ENCODE peak calls at places on chromosome 18, in eight cellular contexts. I, N, P, D, U, S, G and K are unnamed samples.

GRCh38 chr18:21004721-21005120 is 106.9 kb downstream of the ROCK1 start:
- DNase-seq in I (peak), N (no peak), P (no peak), D (no peak), U (peak), S (peak), G (no peak), K (peak)

GRCh38 chr18:58221060-58221725 is 177.2 kb downstream of the NEDD4L start:
- DNase-seq in I (peak), N (no peak), P (no peak), D (no peak), U (peak), S (peak), G (no peak), K (peak)

GRCh38 chr18:49020129-49020528 is 69.4 kb upstream of the SMAD7 start:
- DNase-seq in I (no peak), N (no peak), P (peak), D (no peak), U (no peak), S (no peak), G (peak), K (no peak)

GRCh38 chr18:75088021-75088506 is 120.9 kb downstream of the PTGR3 start:
- DNase-seq in I (no peak), N (no peak), P (no peak), D (no peak), U (no peak), S (no peak), G (no peak), K (no peak)

GRCh38 chr18:24168496-24168895 is 29.6 kb downstream of the CABYR start:
- DNase-seq in I (no peak), N (no peak), P (no peak), D (no peak), U (no peak), S (peak), G (no peak), K (no peak)

GRCh38 chr18:76361219-76361618 is 133.8 kb downstream of the ZNF516 start:
- DNase-seq in I (no peak), N (no peak), P (no peak), D (no peak), U (no peak), S (no peak), G (no peak), K (no peak)

GRCh38 chr18:50687491-50687890 is 127.6 kb downstream of the MAPK4 start:
- DNase-seq in I (no peak), N (no peak), P (peak), D (no peak), U (no peak), S (no peak), G (no peak), K (no peak)

GRCh38 chr18:26526966-26527234 is 21.5 kb downstream of the KCTD1 start:
- DNase-seq in I (no peak), N (no peak), P (no peak), D (no peak), U (no peak), S (no peak), G (no peak), K (no peak)

GRCh38 chr18:12376034-12376717 is 851 bp downstream of the AFG3L2 start:
- DNase-seq in I (peak), N (peak), P (no peak), D (no peak), U (peak), S (no peak), G (peak), K (peak)

GRCh38 chr18:27378396-27379094 is 193.4 kb upstream of the CHST9 start:
- DNase-seq in I (peak), N (no peak), P (no peak), D (no peak), U (peak), S (peak), G (no peak), K (peak)

GRCh38 chr18:49726564-49726963 is 86.8 kb downstream of the ACAA2 start:
- DNase-seq in I (no peak), N (no peak), P (no peak), D (no peak), U (no peak), S (no peak), G (no peak), K (no peak)

GRCh38 chr18:38450876-38451275 is 885.3 kb upstream of the CELF4 start:
- DNase-seq in I (no peak), N (no peak), P (no peak), D (no peak), U (no peak), S (peak), G (no peak), K (no peak)

GRCh38 chr18:48741866-48742265 is 203.0 kb downstream of the CTIF start:
- DNase-seq in I (no peak), N (no peak), P (no peak), D (no peak), U (peak), S (no peak), G (no peak), K (no peak)

GRCh38 chr18:37299471-37300304 is 265.9 kb downstream of the CELF4 start:
- DNase-seq in I (peak), N (no peak), P (peak), D (no peak), U (peak), S (peak), G (peak), K (peak)

GRCh38 chr18:7133181-7133580 is 15.6 kb upstream of the LAMA1 start:
- DNase-seq in I (peak), N (no peak), P (no peak), D (no peak), U (peak), S (peak), G (no peak), K (no peak)

GRCh38 chr18:35497006-35497333 is 790 bp downstream of the INO80C start:
- DNase-seq in I (peak), N (no peak), P (no peak), D (peak), U (peak), S (peak), G (peak), K (no peak)

GRCh38 chr18:46660955-46661749 is 4.1 kb upstream of the LOXHD1 start:
- DNase-seq in I (peak), N (peak), P (no peak), D (peak), U (peak), S (peak), G (peak), K (no peak)

GRCh38 chr18:47251289-47252120 is at the start of gene SKOR2:
- DNase-seq in I (no peak), N (peak), P (no peak), D (no peak), U (peak), S (peak), G (no peak), K (no peak)

GRCh38 chr18:55582325-55582724 is 5.7 kb downstream of the TCF4 start:
- DNase-seq in I (no peak), N (peak), P (no peak), D (no peak), U (no peak), S (peak), G (no peak), K (no peak)

GRCh38 chr18:67742525-67742924 is 226.0 kb upstream of the DSEL start:
- DNase-seq in I (no peak), N (no peak), P (no peak), D (no peak), U (no peak), S (no peak), G (no peak), K (no peak)

GRCh38 chr18:74709451-74709850 is 111.8 kb downstream of the ZNF407 start:
- DNase-seq in I (no peak), N (no peak), P (no peak), D (no peak), U (no peak), S (no peak), G (no peak), K (no peak)

GRCh38 chr18:49178736-49179135 is 228.0 kb upstream of the SMAD7 start:
- DNase-seq in I (peak), N (peak), P (no peak), D (no peak), U (peak), S (no peak), G (no peak), K (peak)

GRCh38 chr18:67485655-67486054 is 30.9 kb downstream of the DSEL start:
- DNase-seq in I (no peak), N (no peak), P (no peak), D (no peak), U (no peak), S (no peak), G (no peak), K (no peak)

GRCh38 chr18:49921278-49922037 is 108.1 kb upstream of the ACAA2 start:
- DNase-seq in I (peak), N (no peak), P (no peak), D (no peak), U (peak), S (peak), G (no peak), K (no peak)

GRCh38 chr18:49076767-49077166 is 126.0 kb upstream of the SMAD7 start:
- DNase-seq in I (no peak), N (no peak), P (no peak), D (no peak), U (no peak), S (no peak), G (no peak), K (no peak)

GRCh38 chr18:13389491-13390131 is 171.1 kb downstream of the LDLRAD4 start:
- DNase-seq in I (no peak), N (no peak), P (no peak), D (no peak), U (no peak), S (no peak), G (peak), K (no peak)

GRCh38 chr18:38884050-38884449 is 1318.5 kb upstream of the CELF4 start:
- DNase-seq in I (no peak), N (no peak), P (no peak), D (no peak), U (no peak), S (no peak), G (no peak), K (no peak)

GRCh38 chr18:31427010-31427409 is 20.5 kb upstream of the DSG3 start:
- DNase-seq in I (no peak), N (no peak), P (no peak), D (no peak), U (no peak), S (no peak), G (no peak), K (no peak)

GRCh38 chr18:7090771-7091170 is 26.8 kb downstream of the LAMA1 start:
- DNase-seq in I (no peak), N (no peak), P (no peak), D (no peak), U (no peak), S (peak), G (no peak), K (no peak)

GRCh38 chr18:60292186-60292585 is 80.4 kb downstream of the MC4R start:
- DNase-seq in I (no peak), N (no peak), P (no peak), D (no peak), U (no peak), S (no peak), G (no peak), K (no peak)

GRCh38 chr18:48153641-48154481 is 223.4 kb upstream of the SMAD2 start:
- DNase-seq in I (peak), N (no peak), P (no peak), D (no peak), U (no peak), S (peak), G (peak), K (peak)

GRCh38 chr18:74806700-74807416 is 209.2 kb downstream of the ZNF407 start:
- DNase-seq in I (peak), N (no peak), P (no peak), D (no peak), U (peak), S (peak), G (no peak), K (peak)

GRCh38 chr18:64785686-64786085 is 636.8 kb upstream of the LINC00305 start:
- DNase-seq in I (no peak), N (no peak), P (no peak), D (no peak), U (no peak), S (no peak), G (no peak), K (no peak)

GRCh38 chr18:65752625-65753325 is 2.0 kb downstream of the CDH7 start:
- DNase-seq in I (no peak), N (no peak), P (no peak), D (no peak), U (no peak), S (no peak), G (no peak), K (no peak)

GRCh38 chr18:6976935-6977334 is 140.7 kb downstream of the LAMA1 start:
- DNase-seq in I (no peak), N (no peak), P (no peak), D (no peak), U (no peak), S (no peak), G (no peak), K (no peak)

GRCh38 chr18:22946841-22947240 is 13.7 kb downstream of the RBBP8 start:
- DNase-seq in I (peak), N (no peak), P (no peak), D (no peak), U (peak), S (no peak), G (no peak), K (no peak)

GRCh38 chr18:59783138-59783537 is 85.9 kb upstream of the CCBE1 start:
- DNase-seq in I (peak), N (peak), P (no peak), D (peak), U (peak), S (peak), G (peak), K (peak)

GRCh38 chr18:23384778-23385736 is 68.0 kb upstream of the RIOK3 start:
- DNase-seq in I (no peak), N (no peak), P (no peak), D (no peak), U (no peak), S (no peak), G (no peak), K (no peak)

GRCh38 chr18:9574473-9575115 is 39.8 kb downstream of the PPP4R1 start:
- DNase-seq in I (no peak), N (no peak), P (no peak), D (no peak), U (no peak), S (no peak), G (no peak), K (no peak)

GRCh38 chr18:9571546-9571945 is 42.8 kb downstream of the PPP4R1 start:
- DNase-seq in I (no peak), N (no peak), P (no peak), D (no peak), U (no peak), S (no peak), G (no peak), K (no peak)

GRCh38 chr18:9578306-9578705 is 36.1 kb downstream of the PPP4R1 start:
- DNase-seq in I (peak), N (no peak), P (no peak), D (no peak), U (peak), S (no peak), G (no peak), K (peak)

GRCh38 chr18:9577361-9577760 is 37.0 kb downstream of the PPP4R1 start:
- DNase-seq in I (no peak), N (no peak), P (no peak), D (no peak), U (no peak), S (peak), G (no peak), K (no peak)

DNA sequence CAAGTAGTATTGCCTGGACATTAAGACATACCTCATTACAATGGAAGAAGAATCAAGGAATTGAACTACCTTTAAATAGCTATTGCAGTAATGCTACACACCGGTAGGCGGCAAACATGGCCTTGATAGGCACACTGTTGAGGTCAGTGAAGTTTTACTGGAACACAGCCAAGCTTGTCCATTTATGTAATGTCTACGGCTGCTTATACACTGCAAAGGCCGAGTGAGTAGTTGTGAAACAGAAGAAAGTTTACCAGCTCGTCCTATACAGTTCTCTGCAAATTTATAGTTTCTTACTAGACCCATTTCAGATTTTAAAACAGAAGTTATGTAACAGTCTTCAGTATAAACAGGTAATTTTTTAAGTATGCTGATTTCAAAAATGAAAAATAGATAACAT is 38.8 kb downstream of the PPP4R1 start:
- DNase-seq in I (peak), N (peak), P (peak), D (peak), U (peak), S (peak), G (peak), K (peak)
- TF ChIP-seq CTCF in I (peak), N (peak), P (peak), D (peak), U (peak), S (peak), G (peak), K (peak)

DNA sequence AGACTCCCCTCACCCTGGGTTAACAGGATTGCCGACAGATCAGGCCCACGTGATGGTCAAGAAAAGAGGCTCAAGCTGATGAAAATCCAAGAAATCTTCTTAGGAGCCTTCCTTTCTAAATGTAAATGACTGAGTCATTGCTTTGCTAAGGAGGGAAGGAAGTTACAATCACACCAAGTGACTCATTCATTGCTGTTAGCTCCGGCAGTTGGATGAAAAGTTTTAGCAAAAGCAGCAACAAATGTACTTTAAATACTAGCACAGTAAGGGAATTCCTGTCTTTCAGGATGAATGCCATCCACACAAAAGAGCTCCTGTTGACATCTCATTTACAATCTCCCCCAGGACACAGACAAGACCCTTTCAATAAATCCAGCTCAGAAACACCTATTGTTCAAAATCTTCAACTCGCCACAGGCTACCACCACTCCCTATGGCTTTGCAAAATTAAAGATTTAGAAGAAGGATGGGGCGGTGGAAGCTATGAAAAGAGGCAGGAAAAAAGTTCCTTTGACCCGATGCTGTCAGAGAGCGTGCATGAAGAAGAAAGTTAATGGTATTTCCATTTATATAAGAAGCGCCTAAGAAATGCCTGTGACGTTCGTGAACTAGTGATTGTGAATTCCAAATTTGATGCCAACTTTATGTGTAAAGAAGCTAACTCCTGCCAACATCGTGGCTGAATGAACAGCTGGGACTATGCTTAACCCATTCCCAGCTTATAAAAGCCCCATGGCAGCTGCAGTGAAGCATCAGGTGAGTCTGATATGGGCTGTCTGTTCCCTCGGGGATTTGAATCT is 153.7 kb downstream of the TGIF1 start:
- DNase-seq in I (peak), N (peak), P (no peak), D (no peak), U (peak), S (peak), G (no peak), K (peak)
- TF ChIP-seq CTCF in I (no peak), N (no peak), P (no peak), D (no peak), U (no peak), S (no peak), G (no peak), K (no peak)

GRCh38 chr18:33404244-33404873 is 36.2 kb downstream of the CCDC178 start:
- DNase-seq in I (no peak), N (no peak), P (no peak), D (no peak), U (peak), S (no peak), G (no peak), K (no peak)
- TF ChIP-seq CTCF in I (peak), N (peak), P (peak), D (peak), U (no peak), S (peak), G (no peak), K (peak)

GRCh38 chr18:62512532-62512931 is 10.3 kb upstream of the ZCCHC2 start:
- DNase-seq in I (no peak), N (no peak), P (no peak), D (no peak), U (no peak), S (no peak), G (no peak), K (no peak)
- TF ChIP-seq CTCF in I (no peak), N (no peak), P (no peak), D (no peak), U (no peak), S (no peak), G (no peak), K (no peak)

GRCh38 chr18:33495278-33495677 is 54.8 kb upstream of the CCDC178 start:
- DNase-seq in I (peak), N (peak), P (no peak), D (peak), U (peak), S (peak), G (no peak), K (peak)
- TF ChIP-seq CTCF in I (peak), N (peak), P (peak), D (peak), U (no peak), S (peak), G (peak), K (peak)

DNA sequence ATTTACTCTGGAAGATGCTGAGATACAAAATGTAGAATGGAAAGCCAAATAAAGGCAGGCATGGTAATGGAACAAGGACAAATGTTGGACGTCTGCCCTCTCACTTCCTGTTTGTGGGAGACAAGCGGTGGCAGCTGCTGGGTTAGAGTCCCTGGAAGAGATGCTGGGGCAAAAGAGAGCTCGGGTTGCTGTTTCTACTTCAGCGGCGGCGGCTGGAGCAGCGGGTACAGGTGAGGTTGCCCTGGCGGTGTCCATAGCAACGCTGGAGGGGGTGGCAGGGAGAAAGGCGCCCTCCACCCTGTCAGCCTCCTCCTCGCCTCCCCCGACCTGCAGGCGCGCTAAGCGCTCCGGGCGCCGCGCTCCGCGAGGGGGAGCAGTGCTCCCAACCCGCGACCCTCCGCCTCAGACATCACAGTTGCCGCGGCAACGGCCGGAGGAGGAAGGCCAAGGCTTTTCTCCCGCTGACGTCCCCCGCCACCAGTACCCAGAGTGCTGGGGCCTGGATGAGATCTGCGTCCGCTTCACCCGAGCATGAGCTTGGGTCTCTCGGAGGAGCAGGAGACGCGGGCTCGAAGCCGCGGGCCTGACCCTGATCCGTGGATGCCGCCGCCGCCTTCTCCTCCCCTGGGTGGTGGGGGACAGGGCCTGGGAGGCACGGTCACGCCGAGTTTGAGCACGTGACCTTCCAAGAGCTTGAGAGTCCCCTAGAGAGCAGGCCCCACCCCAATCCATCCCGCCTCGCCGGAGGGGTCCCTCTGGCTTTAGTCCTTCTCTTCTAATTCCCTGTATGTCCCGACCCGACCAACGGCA is 65.6 kb downstream of the NOL4 start:
- DNase-seq in I (peak), N (peak), P (peak), D (peak), U (peak), S (peak), G (peak), K (no peak)
- TF ChIP-seq CTCF in I (no peak), N (peak), P (no peak), D (peak), U (no peak), S (peak), G (no peak), K (no peak)